ENCODE peak calls at places on chromosome 10, in six cellular contexts. V, I, K, Z, B and H are unnamed samples.
A peak's percentile ranks its signal among the peaks of the same experiment; 100 is the strongest.

GRCh38 chr10:71276873-71277272 is 42.2 kb upstream of the SLC29A3 start:
- DNase-seq in V (no peak), I (no peak), K (no peak), Z (no peak), B (no peak), H (no peak)

GRCh38 chr10:22252286-22252800 is 34.5 kb upstream of the EBLN1 start:
- DNase-seq in V (peak; percentile 58), I (no peak), K (peak; percentile 40), Z (peak; percentile 60), B (peak; percentile 68), H (no peak)

GRCh38 chr10:78688945-78689935 is 379.5 kb upstream of the ZMIZ1 start:
- DNase-seq in V (peak; percentile 41), I (peak; percentile 47), K (peak; percentile 26), Z (no peak), B (no peak), H (no peak)

GRCh38 chr10:3623746-3624145 is 161.3 kb downstream of the KLF6 start:
- DNase-seq in V (no peak), I (peak; percentile 10), K (no peak), Z (peak; percentile 86), B (peak; percentile 12), H (peak; percentile 57)

GRCh38 chr10:44477021-44477420 is 92.1 kb upstream of the CXCL12 start:
- DNase-seq in V (no peak), I (no peak), K (no peak), Z (peak; percentile 72), B (no peak), H (peak; percentile 68)

GRCh38 chr10:104259999-104260774 is 5.5 kb downstream of the GSTO1 start:
- DNase-seq in V (no peak), I (no peak), K (no peak), Z (peak; percentile 22), B (no peak), H (peak; percentile 17)

GRCh38 chr10:31320179-31320597 is 1.2 kb downstream of the ZEB1 start:
- DNase-seq in V (peak; percentile 25), I (no peak), K (peak; percentile 19), Z (peak; percentile 48), B (peak; percentile 48), H (no peak)

GRCh38 chr10:98321203-98321780 is 53.3 kb upstream of the LOXL4 start:
- DNase-seq in V (no peak), I (no peak), K (no peak), Z (no peak), B (no peak), H (no peak)

GRCh38 chr10:72831696-72832355 is 61.7 kb upstream of the OIT3 start:
- DNase-seq in V (peak; percentile 8), I (no peak), K (no peak), Z (no peak), B (no peak), H (no peak)

GRCh38 chr10:47169631-47170030 is 130.4 kb upstream of the GDF10 start:
- DNase-seq in V (no peak), I (no peak), K (no peak), Z (no peak), B (no peak), H (no peak)

GRCh38 chr10:66455304-66455703 is 470.5 kb upstream of the LRRTM3 start:
- DNase-seq in V (no peak), I (no peak), K (no peak), Z (no peak), B (no peak), H (no peak)
- TF ChIP-seq CTCF in V (no peak), I (no peak), K (no peak), Z (no peak), B (no peak), H (no peak)

DNA sequence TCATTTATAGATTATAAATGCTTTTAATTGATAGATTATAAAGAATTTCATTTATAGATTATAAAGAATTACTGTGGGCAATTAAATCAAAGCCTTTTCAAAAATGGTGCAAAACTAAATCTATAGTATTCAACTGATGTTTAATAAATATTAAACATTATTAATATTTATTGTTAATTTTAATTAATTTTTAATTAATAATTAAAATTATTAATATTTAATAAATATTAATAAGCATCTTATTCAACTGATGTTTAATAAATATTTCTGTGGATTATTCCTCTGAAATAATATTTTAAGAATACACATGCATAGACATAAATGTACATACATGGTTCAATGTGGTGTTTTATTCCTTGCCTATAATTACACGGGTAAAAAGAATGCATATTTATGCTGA is 346.8 kb downstream of the PCDH15 start:
- DNase-seq in V (no peak), I (no peak), K (no peak), Z (no peak), B (no peak), H (no peak)
- TF ChIP-seq CTCF in V (no peak), I (no peak), K (no peak), Z (no peak), B (no peak), H (no peak)

GRCh38 chr10:90969148-90969547 is 48.3 kb upstream of the ANKRD1 start:
- DNase-seq in V (no peak), I (no peak), K (no peak), Z (peak; percentile 30), B (no peak), H (no peak)

GRCh38 chr10:90968448-90969086 is 47.7 kb upstream of the ANKRD1 start:
- DNase-seq in V (no peak), I (no peak), K (no peak), Z (peak; percentile 98), B (no peak), H (peak; percentile 86)

GRCh38 chr10:90966146-90966545 is 45.3 kb upstream of the ANKRD1 start:
- DNase-seq in V (no peak), I (no peak), K (no peak), Z (no peak), B (no peak), H (no peak)

GRCh38 chr10:90967865-90968264 is 47.0 kb upstream of the ANKRD1 start:
- DNase-seq in V (no peak), I (no peak), K (no peak), Z (no peak), B (no peak), H (no peak)

DNA sequence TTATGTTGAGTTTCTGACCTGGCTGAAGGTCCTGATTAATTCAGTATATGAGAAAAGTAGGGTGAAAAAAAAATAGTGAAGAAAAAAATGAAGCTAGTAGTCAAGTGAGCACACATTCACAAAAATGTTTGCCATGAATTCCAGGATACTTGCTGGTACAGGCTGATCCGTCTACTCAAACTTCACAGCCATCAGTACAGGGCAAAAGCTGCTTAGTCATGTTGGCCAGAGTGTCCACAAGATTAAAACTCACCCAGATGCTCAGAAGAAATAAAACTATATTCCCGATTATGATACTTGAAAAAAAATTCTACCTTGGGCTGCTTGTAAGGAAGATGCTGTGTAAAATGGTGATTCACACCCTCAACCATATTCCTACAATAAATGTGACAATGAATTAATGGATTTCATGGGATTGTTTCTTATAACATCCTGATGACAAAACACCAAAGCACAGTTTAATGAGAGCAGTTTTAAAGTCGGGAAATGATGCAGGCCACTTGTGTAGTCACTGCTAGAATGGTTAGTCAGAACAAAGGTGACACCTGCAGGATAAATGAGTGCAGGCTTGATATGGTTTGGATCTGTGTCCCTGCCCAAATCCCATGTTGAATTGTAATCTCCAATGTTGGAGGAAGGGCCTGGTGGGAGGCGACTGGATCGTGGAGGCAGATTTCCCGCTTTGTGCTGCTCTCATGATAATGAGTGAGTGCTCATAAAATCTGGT is 49.2 kb upstream of the ANKRD1 start:
- DNase-seq in V (no peak), I (no peak), K (no peak), Z (peak; percentile 83), B (no peak), H (peak; percentile 79)
- TF ChIP-seq CTCF in V (no peak), I (peak; percentile 11), K (no peak), Z (no peak), B (no peak), H (peak; percentile 49)

GRCh38 chr10:101013365-101013825 is 13.8 kb downstream of the LZTS2 start:
- DNase-seq in V (no peak), I (no peak), K (no peak), Z (no peak), B (no peak), H (no peak)
- TF ChIP-seq CTCF in V (no peak), I (no peak), K (no peak), Z (no peak), B (no peak), H (no peak)

DNA sequence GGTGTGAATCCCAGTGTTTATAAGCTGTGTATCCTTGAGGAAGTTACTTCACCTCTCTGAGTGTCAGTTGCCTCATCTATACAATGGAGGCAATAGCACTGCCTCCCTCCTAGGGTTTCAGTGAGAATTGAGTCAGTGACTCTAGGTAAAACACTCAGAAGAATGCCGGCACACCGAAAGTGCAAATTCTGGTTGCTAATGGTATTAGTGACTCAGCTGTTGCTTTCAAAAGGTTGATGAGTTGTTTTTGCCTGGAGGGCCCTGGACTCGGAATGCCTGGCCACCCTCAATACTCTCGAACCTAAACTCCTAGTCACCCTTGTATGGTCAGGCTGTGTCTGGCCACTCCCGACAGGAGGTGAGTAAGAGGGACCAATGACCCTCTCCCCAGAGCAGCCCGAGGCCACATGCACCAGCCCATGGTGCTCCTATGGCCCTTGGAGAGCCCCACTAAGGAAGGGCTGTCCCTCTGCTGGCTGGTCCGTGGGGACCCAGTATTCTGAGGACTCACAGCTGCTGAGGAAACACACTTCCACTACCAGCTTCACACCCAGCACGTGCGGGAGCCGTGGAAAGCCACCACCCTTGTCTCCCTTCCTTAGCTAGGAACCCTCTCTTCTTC is 60.2 kb downstream of the CALML3 start:
- DNase-seq in V (no peak), I (no peak), K (no peak), Z (peak; percentile 98), B (peak; percentile 63), H (peak; percentile 98)
- TF ChIP-seq CTCF in V (no peak), I (no peak), K (no peak), Z (no peak), B (no peak), H (peak; percentile 33)